ENCODE peak calls at places on chromosomes 4 and X, in six cellular contexts. J is A549, H is GM12878, Y is K562, Q is HepG2, S is H1. O is an unnamed sample.

GRCh38 chr4:6271701-6272465 is 2.2 kb downstream of the WFS1 start:
- DNase-seq in J (no peak), H (no peak), Y (no peak), Q (no peak), S (no peak), O (no peak)

GRCh38 chrX:57821703-57822375 is 88.4 kb downstream of the ZXDA start:
- DNase-seq in J (peak; percentile 66), H (peak; percentile 13), Y (peak; percentile 52), Q (peak; percentile 43), S (no peak), O (peak; percentile 25)

GRCh38 chrX:85630901-85631300 is 251.4 kb upstream of the POF1B start:
- DNase-seq in J (no peak), H (no peak), Y (no peak), Q (no peak), S (no peak), O (no peak)

GRCh38 chr4:171186700-171187099 is 626.5 kb upstream of the GALNTL6 start:
- DNase-seq in J (no peak), H (no peak), Y (no peak), Q (no peak), S (no peak), O (no peak)

GRCh38 chr4:25795566-25796454 is 67.0 kb downstream of the SEL1L3 start:
- DNase-seq in J (no peak), H (no peak), Y (no peak), Q (peak; percentile 15), S (peak; percentile 58), O (no peak)

GRCh38 chr4:38069271-38069760 is 109.1 kb downstream of the PTTG2 start:
- DNase-seq in J (peak; percentile 71), H (no peak), Y (peak; percentile 78), Q (no peak), S (no peak), O (peak; percentile 53)

GRCh38 chr4:151152033-151152432 is 52.6 kb downstream of the RPS3A start:
- DNase-seq in J (peak; percentile 4), H (no peak), Y (peak; percentile 5), Q (no peak), S (no peak), O (no peak)

GRCh38 chrX:93422693-93423092 is 250.7 kb downstream of the NAP1L3 start:
- DNase-seq in J (peak; percentile 20), H (no peak), Y (peak; percentile 8), Q (peak; percentile 0), S (no peak), O (peak; percentile 19)

GRCh38 chr4:41358626-41359025 is 101.9 kb downstream of the UCHL1 start:
- DNase-seq in J (peak; percentile 55), H (no peak), Y (no peak), Q (no peak), S (no peak), O (peak; percentile 68)

GRCh38 chrX:17464196-17464595 is 89.2 kb downstream of the NHS start:
- DNase-seq in J (peak; percentile 46), H (no peak), Y (no peak), Q (no peak), S (no peak), O (no peak)

GRCh38 chrX:47191331-47191730 is 2.3 kb upstream of the UBA1 start:
- DNase-seq in J (no peak), H (no peak), Y (peak; percentile 24), Q (no peak), S (peak; percentile 49), O (no peak)

GRCh38 chr4:38068107-38068506 is 107.9 kb downstream of the PTTG2 start:
- DNase-seq in J (no peak), H (no peak), Y (no peak), Q (no peak), S (no peak), O (no peak)

GRCh38 chrX:128518508-128518907 is 466.3 kb upstream of the ACTRT1 start:
- DNase-seq in J (peak; percentile 15), H (no peak), Y (no peak), Q (peak; percentile 6), S (no peak), O (peak; percentile 4)

GRCh38 chr4:15144249-15144966 is 142.1 kb downstream of the CPEB2 start:
- DNase-seq in J (no peak), H (no peak), Y (no peak), Q (no peak), S (no peak), O (no peak)

GRCh38 chr4:78057135-78057599 is at the start of gene FRAS1:
- DNase-seq in J (peak; percentile 20), H (no peak), Y (no peak), Q (peak; percentile 62), S (peak; percentile 76), O (peak; percentile 73)

GRCh38 chr4:75512336-75513211 is 1.6 kb downstream of the RCHY1 start:
- DNase-seq in J (no peak), H (peak; percentile 13), Y (peak; percentile 89), Q (peak; percentile 24), S (no peak), O (no peak)

GRCh38 chr4:63717384-63717783 is 691.9 kb downstream of the TECRL start:
- DNase-seq in J (peak; percentile 45), H (peak; percentile 3), Y (peak; percentile 1), Q (peak; percentile 21), S (no peak), O (peak; percentile 3)

GRCh38 chrX:55919367-55920221 is 202.0 kb downstream of the RRAGB start:
- DNase-seq in J (no peak), H (peak; percentile 85), Y (no peak), Q (no peak), S (no peak), O (no peak)

GRCh38 chr4:48268956-48269860 is at the start of gene TEC:
- DNase-seq in J (peak; percentile 60), H (no peak), Y (peak; percentile 88), Q (no peak), S (peak; percentile 83), O (peak; percentile 30)

DNA sequence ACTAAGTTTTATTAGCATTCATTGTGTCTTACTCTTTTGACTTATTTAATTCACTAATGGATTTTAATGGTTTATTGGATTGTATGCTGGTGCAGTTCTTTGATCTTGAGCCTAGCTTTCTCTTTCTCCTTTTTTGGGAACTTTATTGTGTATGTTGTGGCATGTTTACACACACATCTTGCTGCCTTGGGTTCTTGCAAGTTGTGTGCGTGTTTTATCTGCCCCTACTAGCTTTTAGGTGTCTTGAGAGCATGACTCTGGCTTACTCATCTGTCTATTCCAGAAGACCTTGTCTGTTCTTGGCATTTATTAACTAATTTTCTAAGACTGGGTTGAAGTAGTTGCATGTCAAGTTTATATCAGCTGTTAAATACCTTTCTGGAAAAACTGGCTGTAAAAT is 2.7 kb downstream of the TMEM165 start:
- DNase-seq in J (no peak), H (no peak), Y (peak; percentile 60), Q (no peak), S (no peak), O (no peak)
- TF ChIP-seq CHD2 in J (no peak), H (no peak), Y (no peak), Q (no peak), S (no peak), O (no peak)

GRCh38 chr4:98851806-98852205 is 77.1 kb downstream of the EIF4E start:
- DNase-seq in J (no peak), H (no peak), Y (no peak), Q (no peak), S (no peak), O (no peak)
- TF ChIP-seq CHD2 in J (no peak), H (no peak), Y (no peak), Q (no peak), S (no peak), O (no peak)

GRCh38 chr4:137514401-137515116 is 17.7 kb downstream of the PCDH18 start:
- DNase-seq in J (no peak), H (no peak), Y (no peak), Q (no peak), S (no peak), O (no peak)
- TF ChIP-seq CHD2 in J (no peak), H (no peak), Y (no peak), Q (no peak), S (no peak), O (no peak)

DNA sequence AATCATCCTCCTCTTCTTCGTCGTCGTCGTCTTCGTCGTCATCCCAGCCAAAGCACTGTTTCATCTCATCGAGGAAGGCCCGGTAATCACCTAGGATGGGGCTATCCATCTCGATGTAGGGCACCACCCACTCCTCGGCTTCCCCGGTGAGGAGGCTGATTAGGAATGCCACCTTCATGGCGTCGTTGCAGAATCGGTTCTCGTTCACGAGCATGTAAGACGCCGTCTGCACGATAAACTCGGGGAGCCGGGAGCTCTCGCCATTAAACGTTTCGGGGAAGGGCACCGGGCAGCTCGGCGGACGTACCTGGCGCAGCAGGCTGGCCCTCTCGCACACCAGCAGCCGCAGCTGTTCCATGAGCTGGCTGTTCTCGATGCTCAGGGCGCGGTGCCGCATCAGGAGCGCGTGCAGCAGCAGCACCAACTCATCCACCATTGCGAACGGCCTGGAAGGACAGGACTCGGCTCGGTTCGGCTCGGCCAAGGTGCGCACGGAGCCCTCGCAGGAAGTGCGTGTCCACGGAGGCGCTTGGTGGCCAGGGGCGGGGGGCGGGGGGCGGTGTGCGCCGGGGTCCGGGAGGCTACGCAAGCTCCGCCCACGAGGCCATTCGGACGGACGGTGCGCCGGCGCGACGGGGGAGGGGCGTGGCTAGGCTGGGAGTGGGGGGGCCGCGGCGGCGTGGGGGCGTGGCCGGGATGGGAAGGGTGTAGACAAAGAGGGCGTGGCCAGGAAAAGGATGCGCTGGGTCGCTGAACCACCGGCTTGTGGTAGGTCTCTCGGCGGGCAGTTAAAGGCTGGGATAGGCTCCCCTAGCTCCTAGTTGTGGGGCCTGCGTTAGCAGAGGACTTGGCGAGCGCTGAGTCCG is at the start of gene LDOC1:
- DNase-seq in J (peak; percentile 90), H (no peak), Y (peak; percentile 40), Q (no peak), S (peak; percentile 86), O (peak; percentile 92)
- TF ChIP-seq CHD2 in J (no peak), H (no peak), Y (no peak), Q (no peak), S (no peak), O (no peak)

DNA sequence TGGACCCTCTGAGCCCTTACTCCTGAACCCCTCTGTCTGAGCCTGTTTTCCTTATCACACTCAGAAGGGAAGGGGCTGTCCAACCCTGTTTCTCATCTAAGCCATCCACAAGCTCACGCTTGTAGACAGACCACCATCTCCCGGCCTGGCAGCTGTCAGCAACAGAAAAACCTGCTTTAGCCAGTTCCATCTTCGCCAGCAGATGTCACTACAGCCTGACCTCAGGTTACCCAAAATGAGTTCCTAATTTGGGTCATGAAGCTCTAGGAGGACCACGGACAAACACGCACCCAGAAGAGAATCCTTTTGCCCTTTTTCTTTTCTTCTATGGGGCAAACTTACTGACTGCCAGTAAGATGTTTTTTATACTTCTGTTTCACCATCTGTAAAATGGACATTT is 445.4 kb downstream of the BCOR start:
- DNase-seq in J (peak; percentile 29), H (no peak), Y (peak; percentile 59), Q (no peak), S (no peak), O (peak; percentile 34)
- TF ChIP-seq CHD2 in J (no peak), H (no peak), Y (no peak), Q (no peak), S (no peak), O (no peak)